ENCODE peak calls at places on chromosomes 11 and 22, in four cellular contexts. G is AG10803, A is neural crest cell, W is choroid plexus epithelial cell. B is an unnamed sample.
A peak's percentile ranks its signal among the peaks of the same experiment; 100 is the strongest.

GRCh38 chr22:49632199-49633009 is 195.3 kb downstream of the BRD1 start:
- DNase-seq in W (peak; percentile 60), G (peak; percentile 41), A (peak; percentile 82), B (no peak)

GRCh38 chr22:46450931-46451660 is 86.3 kb downstream of the CELSR1 start:
- DNase-seq in G (no peak), A (no peak), W (no peak), B (no peak)

GRCh38 chr11:112968988-112969714 is 7.9 kb downstream of the NCAM1 start:
- DNase-seq in A (no peak), W (peak; percentile 61), G (peak; percentile 66), B (peak; percentile 39)

GRCh38 chr11:61516675-61517516 is 8.3 kb downstream of the LRRC10B start:
- DNase-seq in G (no peak), W (peak; percentile 34), A (peak; percentile 81), B (no peak)

GRCh38 chr11:1730230-1730629 is 20.2 kb downstream of the IFITM10 start:
- DNase-seq in G (no peak), A (no peak), W (no peak), B (no peak)

GRCh38 chr11:112260490-112260889 is at the start of gene PLET1:
- DNase-seq in A (no peak), G (no peak), W (no peak), B (no peak)

GRCh38 chr11:71495286-71496090 is 31.6 kb upstream of the KRTAP5-7 start:
- DNase-seq in G (no peak), A (no peak), W (no peak), B (no peak)

GRCh38 chr11:72641900-72642814 is 32.1 kb downstream of the PDE2A start:
- DNase-seq in W (no peak), A (peak; percentile 46), G (peak; percentile 3), B (no peak)